ENCODE peak calls at places on chromosome 2, in seven cellular contexts. L is SK-N-SH, S is HCT116, C is GM23338, Y is GM12878, K is HepG2, T is K562. M is an unnamed sample. For H3K36me3, the result is how much of the 10 kb centered on the place peaks cover.

GRCh38 chr2:149613712-149614111 is 26.1 kb upstream of the MMADHC start:
- DNase-seq in L (no peak), S (no peak), C (no peak), Y (no peak), K (no peak), T (no peak), M (no peak)

GRCh38 chr2:20491739-20492531 is 45.1 kb downstream of the RHOB start:
- DNase-seq in L (peak), S (peak), C (no peak), Y (no peak), K (peak), T (peak), M (no peak)

GRCh38 chr2:75403991-75404428 is 156.7 kb downstream of the EVA1A start:
- DNase-seq in L (peak), S (peak), C (peak), Y (peak), K (peak), T (peak), M (peak)

GRCh38 chr2:213766465-213766891 is 482.2 kb downstream of the SPAG16 start:
- DNase-seq in L (no peak), S (no peak), C (no peak), Y (peak), K (no peak), T (no peak), M (no peak)

GRCh38 chr2:21183726-21184125 is 60.0 kb downstream of the TDRD15 start:
- DNase-seq in L (no peak), S (no peak), C (no peak), Y (no peak), K (no peak), T (no peak), M (no peak)

GRCh38 chr2:140027320-140027719 is 1247.1 kb upstream of the NXPH2 start:
- DNase-seq in L (no peak), S (no peak), C (peak), Y (no peak), K (no peak), T (no peak), M (no peak)

GRCh38 chr2:142649581-142649980 is 227.9 kb upstream of the KYNU start:
- DNase-seq in L (no peak), S (no peak), C (no peak), Y (no peak), K (peak), T (no peak), M (no peak)

GRCh38 chr2:216871333-216871934 is 11.6 kb upstream of the TNP1 start:
- DNase-seq in L (no peak), S (no peak), C (no peak), Y (no peak), K (peak), T (no peak), M (no peak)

DNA sequence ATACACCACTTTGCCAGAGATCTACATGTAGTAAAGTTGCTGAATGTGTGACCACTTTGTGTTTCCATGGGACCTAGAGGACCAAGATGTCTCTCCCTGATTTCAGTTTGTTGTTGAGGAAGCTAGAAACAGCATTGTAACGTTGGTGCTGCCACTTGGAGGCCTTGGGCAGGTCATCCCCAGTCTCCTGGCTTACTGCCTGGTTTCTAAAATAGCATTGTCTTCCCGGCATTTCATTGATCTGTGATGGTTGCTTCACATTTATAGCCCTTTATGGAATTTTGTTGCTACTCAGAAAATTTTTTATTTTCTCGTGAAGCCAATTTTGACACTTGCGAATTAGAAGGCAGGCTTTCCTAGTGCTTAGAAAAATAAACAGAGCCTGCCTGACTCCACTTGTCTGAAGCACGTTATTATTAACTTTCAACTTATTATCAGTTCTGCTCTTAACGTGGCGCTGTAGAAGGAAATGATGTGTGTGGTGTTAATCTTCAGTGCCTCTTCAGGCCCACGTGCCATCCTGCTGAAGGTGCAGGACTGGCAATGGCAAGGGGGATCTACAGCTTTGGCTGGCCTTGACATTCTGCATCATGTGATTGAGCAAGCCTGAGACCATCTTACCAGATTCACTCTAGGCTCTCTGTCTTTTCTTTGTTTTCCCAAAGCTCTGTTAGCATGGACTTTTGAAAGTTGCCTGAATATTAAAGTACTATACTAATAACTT is 59.9 kb downstream of the INPP4A start:
- DNase-seq in L (no peak), S (no peak), C (no peak), Y (no peak), K (no peak), T (no peak), M (no peak)
- TF ChIP-seq REST in L (no peak), S (no peak), C (no peak), Y (no peak), K (no peak), T (no peak), M (no peak)

DNA sequence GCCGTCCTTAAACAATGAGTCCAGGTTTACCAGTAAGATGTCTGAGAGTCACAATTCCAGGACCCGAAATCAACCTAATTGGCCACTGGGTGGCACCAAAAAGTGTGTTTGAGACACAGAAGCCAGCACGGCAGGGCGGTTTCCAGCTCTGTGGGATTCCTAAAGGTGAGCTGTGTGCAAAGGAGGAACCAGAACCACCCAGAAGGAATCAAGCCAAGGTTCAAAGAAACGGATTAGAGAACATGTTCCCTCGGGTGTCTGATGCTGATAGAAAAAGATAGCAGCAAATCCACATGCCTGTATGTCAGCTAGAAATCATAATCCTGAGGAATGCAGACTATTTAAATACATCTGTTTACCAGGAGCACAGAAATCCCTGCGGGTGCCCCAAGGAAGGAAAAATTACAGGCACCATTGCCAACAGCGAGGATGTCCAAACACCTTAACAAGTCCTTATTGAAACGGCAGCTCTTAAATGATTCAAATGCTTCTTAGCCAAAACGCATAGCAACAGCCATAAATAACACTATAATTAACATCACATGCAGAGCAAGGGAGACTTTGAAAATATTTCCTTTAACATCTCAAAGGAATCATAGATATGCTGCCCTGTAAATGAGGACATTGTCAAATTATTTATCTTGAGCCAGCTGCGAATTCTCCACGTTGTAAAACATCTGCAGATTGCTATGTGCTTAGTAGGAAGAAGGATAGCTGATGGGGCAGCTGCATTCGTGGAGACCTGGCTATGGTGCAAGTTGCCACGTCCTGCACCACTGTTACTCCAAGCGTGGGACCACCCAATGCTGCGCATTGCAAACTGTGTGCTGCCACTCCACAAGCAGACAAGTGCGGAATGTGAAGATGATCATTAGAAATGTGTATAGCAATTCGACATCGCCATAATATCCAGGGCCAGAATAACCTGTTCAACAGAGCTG is 318.7 kb upstream of the NCKAP5 start:
- DNase-seq in L (peak), S (peak), C (peak), Y (peak), K (peak), T (peak), M (peak)
- H3K36me3 ChIP-seq in L (under half), S (under half), C (under half), Y (under half), K (under half), T (under half), M (under half)

GRCh38 chr2:211454684-211455083 is 898.3 kb downstream of the CPS1 start:
- DNase-seq in L (no peak), S (no peak), C (no peak), Y (no peak), K (no peak), T (no peak), M (no peak)
- TF ChIP-seq REST in L (no peak), S (no peak), C (no peak), Y (no peak), K (no peak), T (no peak), M (no peak)

DNA sequence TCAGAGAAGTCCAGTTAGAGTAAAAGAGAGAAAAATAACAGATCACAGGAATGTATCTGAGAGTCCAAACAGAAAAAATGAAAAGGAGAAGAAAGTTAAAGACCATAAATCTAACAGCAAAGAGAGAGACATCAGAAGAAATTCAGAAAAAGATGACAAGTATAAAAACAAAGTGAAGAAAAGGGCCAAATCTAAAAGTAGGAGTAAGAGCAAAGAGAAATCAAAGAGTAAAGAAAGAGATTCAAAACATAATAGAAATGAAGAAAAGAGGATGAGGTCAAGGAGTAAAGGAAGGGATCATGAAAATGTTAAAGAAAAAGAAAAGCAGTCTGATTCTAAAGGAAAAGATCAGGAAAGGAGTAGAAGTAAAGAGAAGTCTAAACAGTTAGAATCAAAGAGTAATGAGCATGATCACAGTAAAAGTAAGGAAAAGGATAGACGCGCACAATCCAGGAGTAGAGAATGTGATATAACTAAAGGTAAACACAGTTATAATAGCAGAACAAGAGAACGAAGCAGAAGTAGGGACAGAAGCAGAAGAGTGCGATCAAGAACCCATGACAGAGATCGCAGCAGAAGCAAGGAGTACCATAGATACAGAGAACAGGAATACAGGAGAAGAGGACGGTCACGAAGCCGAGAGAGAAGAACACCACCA is 52.4 kb downstream of the PPIG start:
- DNase-seq in L (no peak), S (no peak), C (no peak), Y (no peak), K (no peak), T (no peak), M (no peak)
- H3K36me3 ChIP-seq in L (half or more), S (under half), C (under half), Y (under half), K (under half), T (half or more), M (under half)

GRCh38 chr2:43276517-43276931 is 50.1 kb upstream of the ZFP36L2 start:
- DNase-seq in L (peak), S (no peak), C (no peak), Y (no peak), K (no peak), T (no peak), M (no peak)
- TF ChIP-seq REST in L (no peak), S (no peak), C (no peak), Y (no peak), K (no peak), T (no peak), M (no peak)

M was measured in Panc1.